ENCODE peak calls at places on chromosomes 4 and X, in five cellular contexts. G is fibroblast of villous mesenchyme, Y is kidney epithelial cell, M is lower lobe of right lung, A is choroid plexus epithelial cell. F is an unnamed sample.
A peak's percentile ranks its signal among the peaks of the same experiment; 100 is the strongest.

GRCh38 chrX:17082831-17083230 is 136.4 kb downstream of the REPS2 start:
- DNase-seq in A (peak; percentile 8), G (no peak), M (no peak), Y (no peak), F (no peak)

GRCh38 chr4:52844596-52844995 is 17.5 kb upstream of the RASL11B start:
- DNase-seq in M (no peak), G (no peak), Y (no peak), A (no peak), F (no peak)

GRCh38 chr4:1535926-1536578 is 129.8 kb upstream of the NKX1-1 start:
- DNase-seq in G (no peak), Y (no peak), M (peak; percentile 51), A (no peak), F (no peak)

GRCh38 chr4:78343682-78344081 is 207.9 kb upstream of the ANXA3 start:
- DNase-seq in G (no peak), A (no peak), M (no peak), Y (no peak), F (no peak)

GRCh38 chr4:176123710-176124407 is 58.2 kb downstream of the WDR17 start:
- DNase-seq in Y (no peak), G (peak; percentile 18), M (no peak), A (peak; percentile 33), F (peak; percentile 21)

GRCh38 chr4:127782275-127783025 is at the start of gene HSPA4L:
- DNase-seq in A (peak; percentile 9), Y (no peak), G (peak; percentile 40), M (peak; percentile 71), F (peak; percentile 64)

GRCh38 chr4:80393970-80394250 is 58.4 kb downstream of the CFAP299 start:
- DNase-seq in A (no peak), Y (no peak), G (no peak), M (no peak), F (no peak)

GRCh38 chr4:1664141-1664540 is 20.0 kb downstream of the FAM53A start:
- DNase-seq in A (no peak), M (no peak), G (peak; percentile 11), Y (no peak), F (no peak)

GRCh38 chrX:24956828-24957227 is 58.9 kb downstream of the ARX start:
- DNase-seq in M (no peak), G (peak; percentile 6), A (peak; percentile 3), Y (no peak), F (peak; percentile 1)

GRCh38 chr4:159267023-159267939 is 164.4 kb downstream of the RAPGEF2 start:
- DNase-seq in G (peak; percentile 36), A (peak; percentile 23), Y (no peak), M (no peak), F (peak; percentile 46)

GRCh38 chrX:23902419-23902818 is 5.3 kb downstream of the APOO start:
- DNase-seq in G (peak; percentile 75), A (peak; percentile 77), M (no peak), Y (no peak), F (peak; percentile 79)

GRCh38 chrX:69060631-69061408 is 104.4 kb downstream of the PJA1 start:
- DNase-seq in Y (no peak), A (peak; percentile 55), G (peak; percentile 38), M (no peak), F (peak; percentile 66)

GRCh38 chr4:41939016-41939623 is 3.9 kb downstream of the TMEM33 start:
- DNase-seq in A (peak; percentile 76), G (peak; percentile 91), M (no peak), Y (no peak), F (peak; percentile 44)

GRCh38 chr4:71559957-71560541 is 221.2 kb downstream of the SLC4A4 start:
- DNase-seq in Y (no peak), A (peak; percentile 40), G (no peak), M (no peak), F (peak; percentile 56)

GRCh38 chr4:72846280-72847111 is 223.0 kb downstream of the COX18 start:
- DNase-seq in G (peak; percentile 22), M (no peak), A (peak; percentile 70), Y (no peak), F (peak; percentile 18)

GRCh38 chrX:150182176-150182575 is 180.9 kb upstream of the MAMLD1 start:
- DNase-seq in M (no peak), A (peak; percentile 43), G (no peak), Y (no peak), F (no peak)

GRCh38 chr4:121633642-121634041 is 63.1 kb downstream of the ANXA5 start:
- DNase-seq in G (no peak), Y (no peak), M (no peak), A (no peak), F (no peak)

GRCh38 chrX:46204721-46205422 is 340.3 kb downstream of the ZNF674 start:
- DNase-seq in A (peak; percentile 13), M (no peak), G (no peak), Y (no peak), F (no peak)

GRCh38 chrX:119734897-119735339 is 23.5 kb upstream of the SOWAHD start:
- DNase-seq in G (no peak), Y (no peak), A (no peak), M (peak; percentile 75), F (no peak)

GRCh38 chr4:183658362-183659028 is 490 bp downstream of the RWDD4 start:
- DNase-seq in A (peak; percentile 22), M (peak; percentile 50), Y (no peak), G (peak; percentile 22), F (peak; percentile 23)

GRCh38 chr4:151948351-151949016 is 187.7 kb upstream of the GATB start:
- DNase-seq in G (peak; percentile 4), Y (no peak), A (no peak), M (no peak), F (no peak)

GRCh38 chrX:38871129-38872029 is 70.1 kb downstream of the MID1IP1 start:
- DNase-seq in A (no peak), G (no peak), Y (no peak), M (no peak), F (no peak)

GRCh38 chr4:75345436-75345835 is 168.8 kb downstream of the RCHY1 start:
- DNase-seq in M (no peak), G (no peak), A (peak; percentile 61), Y (no peak), F (peak; percentile 46)

GRCh38 chrX:53284684-53285447 is 3.5 kb upstream of the IQSEC2 start:
- DNase-seq in M (peak; percentile 66), G (no peak), A (peak; percentile 43), Y (no peak), F (peak; percentile 49)

GRCh38 chr4:83850435-83850834 is 314.5 kb downstream of the GPAT3 start:
- DNase-seq in Y (peak; percentile 78), A (peak; percentile 39), G (no peak), M (no peak), F (no peak)

GRCh38 chrX:16923157-16923556 is 23.3 kb upstream of the REPS2 start:
- DNase-seq in Y (no peak), M (no peak), A (no peak), G (no peak), F (no peak)

GRCh38 chrX:119325456-119325855 is 73.7 kb upstream of the SLC25A43 start:
- DNase-seq in G (no peak), A (no peak), M (no peak), Y (no peak), F (no peak)

GRCh38 chrX:139692908-139693307 is 15.1 kb downstream of the MCF2 start:
- DNase-seq in G (no peak), A (no peak), M (no peak), Y (no peak), F (no peak)
- TF ChIP-seq CTCF in G (no peak), A (no peak), M (no peak), Y (no peak), F (no peak)

GRCh38 chr4:122764071-122764807 is 31.7 kb downstream of the BBS12 start:
- DNase-seq in Y (no peak), M (no peak), A (peak; percentile 42), G (peak; percentile 77), F (peak; percentile 47)

GRCh38 chr4:122766353-122766705 is 33.8 kb downstream of the BBS12 start:
- DNase-seq in M (no peak), A (no peak), Y (no peak), G (no peak), F (no peak)

GRCh38 chr4:122766950-122767349 is 34.4 kb downstream of the BBS12 start:
- DNase-seq in Y (no peak), A (no peak), G (no peak), M (no peak), F (no peak)

GRCh38 chr4:122764808-122765189 is 32.3 kb downstream of the BBS12 start:
- DNase-seq in G (peak; percentile 89), A (peak; percentile 90), Y (no peak), M (no peak), F (peak; percentile 92)

DNA sequence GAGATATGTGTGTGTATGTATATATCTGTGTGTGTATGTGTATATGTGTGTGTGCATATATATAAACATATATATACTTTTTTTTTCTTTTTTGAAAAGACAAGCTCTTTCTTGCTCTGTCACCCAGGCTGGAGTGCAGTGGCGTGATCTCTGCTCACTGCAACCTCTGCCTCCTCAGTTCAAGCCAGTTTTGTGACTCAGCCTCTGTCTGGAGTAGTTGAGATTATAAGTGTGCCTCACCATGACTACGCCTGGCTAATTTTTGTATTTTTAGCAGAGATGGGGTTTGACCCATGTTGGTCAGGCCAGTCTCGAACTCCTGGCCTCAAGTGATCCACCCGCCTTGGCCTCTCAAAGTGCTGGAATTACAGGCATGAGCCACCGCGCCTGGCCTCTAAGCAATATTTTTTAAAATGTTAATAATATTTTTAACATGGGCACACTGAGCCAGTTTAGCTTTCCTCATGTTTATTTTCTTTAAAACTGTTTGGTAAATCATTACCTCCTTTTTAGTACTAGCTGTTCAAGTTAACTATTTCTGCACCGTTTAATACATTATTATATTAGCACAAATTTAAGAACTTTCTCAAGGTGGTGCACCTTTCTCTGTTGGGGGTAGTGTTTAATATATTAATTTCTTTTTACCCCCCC is 33.3 kb downstream of the BBS12 start:
- DNase-seq in G (peak; percentile 79), A (peak; percentile 88), M (no peak), Y (peak; percentile 71), F (peak; percentile 90)
- H3K4me3 ChIP-seq in G (no peak overlapping the region), A (no peak overlapping the region), M (no peak overlapping the region), Y (no peak overlapping the region), F (no peak overlapping the region)

DNA sequence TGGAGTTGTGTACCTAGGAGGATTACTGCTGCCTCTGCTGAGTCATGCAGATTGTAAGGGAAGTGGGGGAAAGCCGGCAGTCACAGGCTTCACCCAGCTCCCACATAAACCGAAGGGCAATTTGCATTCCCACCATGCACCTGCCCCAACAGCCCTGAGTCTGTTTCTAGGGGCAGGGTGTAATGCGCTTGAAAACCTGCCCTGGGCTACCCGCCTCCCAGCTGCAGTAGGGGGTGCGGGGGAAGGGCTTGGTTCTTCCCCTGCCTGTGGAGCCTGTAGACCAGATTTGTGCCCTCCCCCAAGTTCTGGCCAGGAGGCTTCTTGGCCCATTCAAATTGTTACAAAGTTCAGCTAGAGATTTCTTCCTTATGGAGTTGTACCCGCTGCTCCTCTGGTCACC is 269.2 kb upstream of the DDX53 start:
- DNase-seq in A (no peak), Y (no peak), G (no peak), M (no peak), F (no peak)
- TF ChIP-seq CTCF in A (no peak), Y (no peak), G (no peak), M (no peak), F (no peak)

GRCh38 chr4:95547708-95548471 is 883 bp downstream of the UNC5C start:
- DNase-seq in G (peak; percentile 36), A (peak; percentile 34), Y (no peak), M (peak; percentile 56), F (peak; percentile 40)

GRCh38 chr4:95545526-95545925 is 3.2 kb downstream of the UNC5C start:
- DNase-seq in A (no peak), G (no peak), M (no peak), Y (no peak), F (no peak)

GRCh38 chr4:95548738-95549245 is at the start of gene UNC5C:
- DNase-seq in G (peak; percentile 64), A (peak; percentile 38), Y (no peak), M (peak; percentile 56), F (peak; percentile 85)

GRCh38 chr4:95546236-95546635 is 2.5 kb downstream of the UNC5C start:
- DNase-seq in A (no peak), Y (no peak), G (no peak), M (no peak), F (no peak)

GRCh38 chr4:95546866-95547707 is 1.7 kb downstream of the UNC5C start:
- DNase-seq in G (no peak), Y (no peak), A (peak; percentile 7), M (no peak), F (no peak)
- H3K4me3 ChIP-seq in G (peak overlapping the region; percentile 70), Y (peak overlapping the region; percentile 77), A (peak overlapping the region; percentile 65), M (peak overlapping the region; percentile 57), F (peak overlapping the region; percentile 70)